ENCODE peak calls at places on chromosomes 2 and 18, in five cellular contexts. U is cardiac muscle cell; Z is body of pancreas; Y is mammary epithelial cell; I is CD8-positive, alpha-beta T cell. B is an unnamed sample.

GRCh38 chr2:97720746-97721145 is 7.4 kb downstream of the ZAP70 start:
- DNase-seq in U (no peak), Z (no peak), Y (no peak), I (no peak), B (no peak)

GRCh38 chr2:230416061-230416721 is at the start of gene SP100:
- DNase-seq in U (peak; percentile 84), Z (peak; percentile 80), Y (peak; percentile 70), I (peak; percentile 83), B (peak; percentile 79)

GRCh38 chr2:233556756-233557736 is 9.5 kb downstream of the USP40 start:
- DNase-seq in U (peak; percentile 55), Z (peak; percentile 32), Y (peak; percentile 92), I (no peak), B (no peak)

GRCh38 chr2:236631361-236632291 is 62.0 kb downstream of the ACKR3 start:
- DNase-seq in U (peak; percentile 52), Z (no peak), Y (no peak), I (no peak), B (no peak)

GRCh38 chr2:182917924-182918323 is 51.5 kb upstream of the FRZB start:
- DNase-seq in U (no peak), Z (no peak), Y (no peak), I (no peak), B (no peak)

GRCh38 chr2:1891971-1892486 is 147.7 kb upstream of the PXDN start:
- DNase-seq in U (no peak), Z (no peak), Y (no peak), I (no peak), B (no peak)

GRCh38 chr2:21118302-21118920 is 5.4 kb upstream of the TDRD15 start:
- DNase-seq in U (peak; percentile 19), Z (no peak), Y (peak; percentile 11), I (no peak), B (no peak)

GRCh38 chr2:150971910-150972309 is 289.8 kb downstream of the RBM43 start:
- DNase-seq in U (no peak), Z (no peak), Y (no peak), I (no peak), B (no peak)

GRCh38 chr2:150480971-150481830 is 6.3 kb downstream of the RND3 start:
- DNase-seq in U (no peak), Z (no peak), Y (peak; percentile 47), I (no peak), B (no peak)

GRCh38 chr2:230155359-230155758 is 64.4 kb downstream of the SP110 start:
- DNase-seq in U (no peak), Z (no peak), Y (no peak), I (no peak), B (no peak)

GRCh38 chr2:204900487-204900886 is 355.2 kb downstream of the PARD3B start:
- DNase-seq in U (no peak), Z (no peak), Y (peak; percentile 50), I (no peak), B (peak; percentile 9)

GRCh38 chr2:237154050-237154638 is 68.5 kb downstream of the COPS8 start:
- DNase-seq in U (peak; percentile 76), Z (peak; percentile 45), Y (peak; percentile 37), I (peak; percentile 57), B (no peak)

GRCh38 chr2:6909431-6910385 is 7.5 kb upstream of the RNF144A start:
- DNase-seq in U (no peak), Z (no peak), Y (no peak), I (peak; percentile 53), B (no peak)

GRCh38 chr2:37585982-37586621 is 85.3 kb downstream of the CDC42EP3 start:
- DNase-seq in U (peak; percentile 76), Z (no peak), Y (peak; percentile 94), I (peak; percentile 86), B (peak; percentile 40)

GRCh38 chr2:240687045-240687740 is 4.5 kb upstream of the AQP12A start:
- DNase-seq in U (no peak), Z (peak; percentile 28), Y (no peak), I (no peak), B (no peak)

GRCh38 chr18:71450258-71450657 is 1093.9 kb downstream of the CBLN2 start:
- DNase-seq in U (no peak), Z (no peak), Y (no peak), I (no peak), B (no peak)

GRCh38 chr18:12776821-12777471 is 74.1 kb downstream of the PSMG2 start:
- DNase-seq in U (no peak), Z (no peak), Y (no peak), I (no peak), B (no peak)

GRCh38 chr2:233919938-233920337 is 2.8 kb downstream of the TRPM8 start:
- DNase-seq in U (peak; percentile 30), Z (no peak), Y (peak; percentile 71), I (no peak), B (no peak)

GRCh38 chr2:39227628-39228412 is 15.9 kb downstream of the CDKL4 start:
- DNase-seq in U (peak; percentile 86), Z (peak; percentile 82), Y (peak; percentile 47), I (peak; percentile 77), B (peak; percentile 85)

GRCh38 chr2:127355407-127356008 is 32.3 kb downstream of the MAP3K2 start:
- DNase-seq in U (no peak), Z (no peak), Y (peak; percentile 28), I (peak; percentile 39), B (no peak)

GRCh38 chr2:15554525-15555218 is 6.5 kb downstream of the NBAS start:
- DNase-seq in U (peak; percentile 10), Z (no peak), Y (no peak), I (no peak), B (no peak)

GRCh38 chr2:162840598-162841246 is 2.2 kb upstream of the KCNH7 start:
- DNase-seq in U (peak; percentile 74), Z (peak; percentile 74), Y (peak; percentile 65), I (no peak), B (peak; percentile 19)

GRCh38 chr2:229582151-229582550 is 132.2 kb downstream of the DNER start:
- DNase-seq in U (no peak), Z (no peak), Y (no peak), I (no peak), B (no peak)

GRCh38 chr2:138877421-138877820 is 97.2 kb upstream of the NXPH2 start:
- DNase-seq in U (no peak), Z (no peak), Y (peak; percentile 6), I (no peak), B (no peak)

GRCh38 chr2:68994864-68995263 is 18.1 kb upstream of the ANTXR1 start:
- DNase-seq in U (peak; percentile 87), Z (no peak), Y (no peak), I (no peak), B (no peak)

GRCh38 chr2:171034315-171034714 is 105.3 kb downstream of the GORASP2 start:
- DNase-seq in U (no peak), Z (no peak), Y (peak; percentile 84), I (no peak), B (no peak)

GRCh38 chr2:172251231-172251630 is 148.5 kb upstream of the DLX2 start:
- DNase-seq in U (no peak), Z (no peak), Y (peak; percentile 37), I (no peak), B (no peak)

GRCh38 chr2:118577202-118577601 is 270.2 kb downstream of the EN1 start:
- DNase-seq in U (peak; percentile 22), Z (no peak), Y (no peak), I (no peak), B (no peak)

GRCh38 chr2:27027211-27027651 is 5.5 kb upstream of the TMEM214 start:
- DNase-seq in U (no peak), Z (no peak), Y (no peak), I (no peak), B (no peak)

GRCh38 chr2:7165736-7166135 is 248.5 kb downstream of the RNF144A start:
- DNase-seq in U (no peak), Z (no peak), Y (no peak), I (no peak), B (no peak)

GRCh38 chr18:27004056-27004829 is 138.7 kb upstream of the AQP4 start:
- DNase-seq in U (peak; percentile 28), Z (no peak), Y (no peak), I (no peak), B (no peak)

GRCh38 chr2:150716186-150716585 is 228.7 kb upstream of the RND3 start:
- DNase-seq in U (no peak), Z (no peak), Y (peak; percentile 35), I (no peak), B (no peak)

GRCh38 chr2:217827430-217828201 is 175.2 kb downstream of the TNS1 start:
- DNase-seq in U (peak; percentile 33), Z (peak; percentile 35), Y (no peak), I (no peak), B (no peak)

GRCh38 chr2:237092920-237093781 is 7.5 kb downstream of the COPS8 start:
- DNase-seq in U (peak; percentile 87), Z (no peak), Y (peak; percentile 48), I (no peak), B (peak; percentile 42)

GRCh38 chr2:120934891-120935338 is 199.2 kb downstream of the GLI2 start:
- DNase-seq in U (peak; percentile 63), Z (no peak), Y (peak; percentile 82), I (no peak), B (peak; percentile 79)
- H3K4me1 ChIP-seq in U (peaks cover 61% of the 10 kb centered on the region), Z (peaks cover 17% of the 10 kb centered on the region), Y (peaks cover 29% of the 10 kb centered on the region), I (no peaks in the 10 kb centered on the region), B (peaks cover 39% of the 10 kb centered on the region)

GRCh38 chr18:8426401-8426800 is 182.8 kb upstream of the RAB12 start:
- DNase-seq in U (no peak), Z (no peak), Y (no peak), I (no peak), B (no peak)
- TF ChIP-seq CTCF in U (peak; percentile 32), Z (no peak), Y (no peak), I (no peak), B (no peak)

DNA sequence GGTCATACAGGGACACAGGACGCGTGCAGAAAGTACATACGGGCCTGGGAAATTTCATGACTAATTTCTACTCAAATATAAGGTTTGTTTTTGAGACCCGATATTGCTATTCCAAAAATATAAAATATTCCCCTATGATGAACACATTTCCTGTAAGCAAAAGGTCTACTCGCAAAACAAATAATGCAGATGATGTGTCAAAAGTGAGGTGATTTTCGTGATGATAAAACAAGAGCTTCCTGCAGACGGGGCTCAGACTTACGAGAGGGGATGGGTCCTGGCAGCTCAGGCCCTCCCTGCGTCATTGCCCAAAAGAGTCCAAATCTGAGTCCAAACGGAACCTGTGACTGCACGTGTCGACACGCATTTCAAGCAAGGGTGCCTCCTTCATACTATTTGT is 62.7 kb downstream of the MBP start:
- DNase-seq in U (no peak), Z (no peak), Y (no peak), I (peak; percentile 74), B (no peak)
- H3K4me1 ChIP-seq in U (no peaks in the 10 kb centered on the region), Z (peaks cover 37% of the 10 kb centered on the region), Y (peaks cover 56% of the 10 kb centered on the region), I (peaks cover 96% of the 10 kb centered on the region), B (no peaks in the 10 kb centered on the region)

GRCh38 chr2:142165790-142166189 is 35.0 kb upstream of the LRP1B start:
- DNase-seq in U (peak; percentile 53), Z (no peak), Y (peak; percentile 74), I (no peak), B (no peak)

GRCh38 chr2:142174176-142174575 is 43.4 kb upstream of the LRP1B start:
- DNase-seq in U (no peak), Z (no peak), Y (no peak), I (no peak), B (no peak)

GRCh38 chr2:142175917-142176316 is 45.1 kb upstream of the LRP1B start:
- DNase-seq in U (no peak), Z (no peak), Y (no peak), I (no peak), B (no peak)

DNA sequence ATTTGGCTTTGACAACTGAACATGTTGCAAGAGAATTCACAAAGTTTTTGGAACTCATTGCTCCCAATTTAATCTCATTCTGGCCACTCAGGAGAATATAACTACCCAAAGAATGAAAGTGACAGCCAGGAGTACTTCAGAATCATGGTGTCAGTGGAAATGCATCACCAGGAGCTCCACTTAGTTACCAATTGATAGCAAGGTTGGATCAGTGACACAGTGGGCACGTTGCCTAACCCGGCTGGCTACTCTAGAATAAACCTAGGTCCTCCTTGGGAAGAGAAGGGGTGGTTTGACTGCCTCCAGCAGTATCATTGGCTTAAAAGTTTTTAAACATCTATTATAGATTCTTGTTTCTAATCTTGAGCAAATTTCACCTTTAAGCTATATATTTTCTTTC is 40.0 kb upstream of the LRP1B start:
- DNase-seq in U (no peak), Z (no peak), Y (no peak), I (no peak), B (no peak)
- TF ChIP-seq CTCF in U (no peak), Z (no peak), Y (no peak), I (no peak), B (no peak)

B was measured in prostate gland.